ENCODE peak calls at places on chromosomes 6 and 20, in four cellular contexts. S is OCI-LY7, T is glutamatergic neuron, X is GM20000. Q is an unnamed sample.

GRCh38 chr20:58818585-58819285 is 32.0 kb downstream of the GNAS-AS1 start:
- DNase-seq in T (no peak), S (no peak), X (no peak), Q (no peak)

GRCh38 chr20:4195499-4195898 is 180.1 kb upstream of the RNF24 start:
- DNase-seq in S (no peak), X (no peak), T (peak; percentile 64), Q (no peak)

GRCh38 chr20:63356931-63357879 is 3.9 kb downstream of the CHRNA4 start:
- DNase-seq in X (no peak), S (no peak), T (peak; percentile 8), Q (no peak)

GRCh38 chr6:99612551-99613397 is 6.1 kb downstream of the PRDM13 start:
- DNase-seq in S (no peak), T (peak; percentile 80), X (peak; percentile 32), Q (no peak)

GRCh38 chr6:6712979-6713514 is 124.5 kb downstream of the LY86 start:
- DNase-seq in X (no peak), T (no peak), S (no peak), Q (no peak)

GRCh38 chr6:32933661-32934085 is 7.2 kb downstream of the HLA-DMB start:
- DNase-seq in T (peak; percentile 81), S (peak; percentile 77), X (peak; percentile 48), Q (no peak)

GRCh38 chr6:134609862-134610261 is 291.9 kb upstream of the SGK1 start:
- DNase-seq in X (no peak), S (no peak), T (no peak), Q (no peak)

GRCh38 chr6:168239374-168239773 is 80.2 kb downstream of the DACT2 start:
- DNase-seq in X (no peak), S (no peak), T (no peak), Q (no peak)

GRCh38 chr6:116217069-116217468 is 36.8 kb downstream of the TSPYL4 start:
- DNase-seq in T (no peak), X (peak; percentile 19), S (peak; percentile 45), Q (no peak)

GRCh38 chr6:43052842-43053544 is 658 bp downstream of the CUL7 start:
- DNase-seq in X (peak; percentile 41), S (peak; percentile 24), T (no peak), Q (peak; percentile 42)

GRCh38 chr20:43942661-43943285 is 28.1 kb downstream of the TOX2 start:
- DNase-seq in X (peak; percentile 77), T (no peak), S (peak; percentile 31), Q (peak; percentile 82)

GRCh38 chr20:14415492-14415891 is 78.1 kb upstream of the FLRT3 start:
- DNase-seq in X (no peak), S (no peak), T (no peak), Q (no peak)

GRCh38 chr6:107186047-107186446 is 70.7 kb upstream of the BEND3 start:
- DNase-seq in S (no peak), X (no peak), T (no peak), Q (no peak)

GRCh38 chr6:107180114-107180513 is 64.8 kb upstream of the BEND3 start:
- DNase-seq in S (no peak), X (no peak), T (no peak), Q (no peak)

GRCh38 chr6:107187630-107188029 is 72.3 kb upstream of the BEND3 start:
- DNase-seq in S (no peak), X (no peak), T (no peak), Q (no peak)

DNA sequence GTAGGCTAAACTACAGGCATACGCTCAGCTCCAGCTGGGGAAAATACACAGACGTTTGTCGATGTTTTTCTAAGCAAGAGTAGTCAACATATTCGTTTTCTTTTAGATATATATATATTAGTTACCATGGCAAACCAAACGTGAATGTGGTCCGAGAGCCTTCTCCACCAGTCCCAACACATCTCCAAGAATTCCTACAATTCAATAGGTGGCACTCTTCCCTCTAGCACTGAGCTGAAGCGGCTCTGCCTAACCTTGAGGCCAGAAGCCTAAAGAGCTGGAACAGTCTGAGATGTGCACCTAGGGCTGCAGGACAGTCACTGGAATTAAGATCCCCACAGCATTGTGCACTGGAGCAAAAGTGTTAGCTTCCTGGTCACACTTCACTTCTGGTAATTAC is 70.3 kb upstream of the BEND3 start:
- DNase-seq in X (no peak), S (no peak), T (peak; percentile 17), Q (no peak)
- TF ChIP-seq CTCF in X (no peak), S (no peak), T (no peak), Q (no peak)

GRCh38 chr6:108621117-108621516 is 60.4 kb downstream of the FOXO3 start:
- DNase-seq in S (no peak), T (no peak), X (no peak), Q (no peak)
- TF ChIP-seq CTCF in S (no peak), T (no peak), X (no peak), Q (no peak)

GRCh38 chr20:51594999-51595532 is 52.5 kb upstream of the NFATC2 start:
- DNase-seq in S (peak; percentile 96), T (peak; percentile 85), X (peak; percentile 81), Q (peak; percentile 79)

GRCh38 chr20:51593584-51593983 is 51.1 kb upstream of the NFATC2 start:
- DNase-seq in S (no peak), T (no peak), X (no peak), Q (no peak)

GRCh38 chr20:51595744-51596143 is 53.2 kb upstream of the NFATC2 start:
- DNase-seq in T (no peak), X (no peak), S (no peak), Q (no peak)

GRCh38 chr20:51592564-51592963 is 50.0 kb upstream of the NFATC2 start:
- DNase-seq in S (no peak), T (no peak), X (no peak), Q (no peak)

GRCh38 chr20:51594206-51594998 is 51.9 kb upstream of the NFATC2 start:
- DNase-seq in X (no peak), S (no peak), T (no peak), Q (no peak)
- TF ChIP-seq CTCF in X (no peak), S (no peak), T (no peak), Q (no peak)

DNA sequence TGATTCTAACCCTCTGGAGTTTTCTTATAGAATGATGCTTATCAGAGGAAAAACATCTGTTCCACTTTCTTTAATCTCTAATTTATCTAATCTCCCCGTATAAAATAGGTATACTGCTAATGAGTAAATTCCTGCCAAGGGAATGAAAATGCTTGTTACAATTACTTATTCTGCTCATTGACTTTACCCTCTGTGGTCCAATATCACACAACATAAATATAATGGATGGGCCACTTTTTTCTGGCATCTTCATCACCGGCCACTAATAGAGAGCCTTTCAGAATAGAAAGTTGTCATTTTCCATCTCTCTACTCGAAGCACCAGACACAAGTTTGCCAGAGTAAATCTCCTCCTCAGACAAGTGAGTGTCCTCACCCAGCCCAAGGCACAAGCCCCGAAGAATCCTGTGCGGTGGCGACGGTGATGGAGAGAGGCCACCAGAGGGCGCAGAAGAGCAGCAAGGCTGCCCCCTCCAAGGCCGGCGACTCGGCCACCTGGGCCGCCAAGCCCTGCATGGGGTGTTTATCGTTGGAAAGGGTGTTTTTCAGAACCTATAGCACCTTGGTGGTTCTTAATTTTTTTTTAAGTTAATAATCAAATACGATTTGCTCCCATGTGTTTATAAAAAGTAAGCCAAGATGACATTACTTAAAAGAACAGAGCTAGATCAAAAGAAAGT is 212.9 kb upstream of the ARID1B start:
- DNase-seq in S (peak; percentile 89), X (peak; percentile 82), T (peak; percentile 91), Q (peak; percentile 83)
- TF ChIP-seq CTCF in S (peak; percentile 100), X (peak; percentile 75), T (peak; percentile 94), Q (peak; percentile 93)

GRCh38 chr6:126060400-126060799 is 74.1 kb downstream of the TRMT11 start:
- DNase-seq in T (no peak), X (no peak), S (no peak), Q (no peak)
- TF ChIP-seq CTCF in T (no peak), X (no peak), S (no peak), Q (no peak)

GRCh38 chr6:34568341-34568680 is 12.2 kb upstream of the SPDEF start:
- DNase-seq in X (no peak), T (no peak), S (no peak), Q (no peak)
- TF ChIP-seq CTCF in X (no peak), T (no peak), S (no peak), Q (no peak)

GRCh38 chr6:56714273-56714672 is 71.6 kb upstream of the DST start:
- DNase-seq in T (no peak), S (no peak), X (peak; percentile 17), Q (peak; percentile 27)
- TF ChIP-seq CTCF in T (peak; percentile 9), S (no peak), X (no peak), Q (no peak)

GRCh38 chr6:112429226-112429625 is 82.1 kb downstream of the RFPL4B start:
- DNase-seq in X (no peak), T (no peak), S (no peak), Q (no peak)
- TF ChIP-seq CTCF in X (no peak), T (no peak), S (no peak), Q (no peak)

Q was measured in GM13977.